ENCODE peak calls at places on chromosomes 5 and 9, in five cellular contexts. P is stomach, I is germinal center, B is tibial artery, Y is uterus. Q is an unnamed sample.
A peak's percentile ranks its signal among the peaks of the same experiment; 100 is the strongest.

GRCh38 chr9:9799287-9799686 is 813.5 kb downstream of the PTPRD start:
- DNase-seq in B (no peak), I (no peak), P (no peak), Y (no peak), Q (no peak)

GRCh38 chr5:78647838-78648358 is 674 bp downstream of the LHFPL2 start:
- DNase-seq in Y (peak; percentile 69), B (peak; percentile 84), P (peak; percentile 60), I (peak; percentile 33), Q (peak; percentile 67)

GRCh38 chr9:114691046-114691955 is 9.3 kb upstream of the TEX48 start:
- DNase-seq in I (no peak), B (no peak), Y (no peak), P (no peak), Q (no peak)

GRCh38 chr5:58759745-58760144 is 176.9 kb downstream of the RAB3C start:
- DNase-seq in Y (no peak), I (peak; percentile 6), P (no peak), B (no peak), Q (no peak)

GRCh38 chr5:157306690-157307089 is 40.8 kb downstream of the CYFIP2 start:
- DNase-seq in P (no peak), Y (no peak), B (no peak), I (no peak), Q (no peak)

GRCh38 chr9:95087659-95088242 is 229.8 kb downstream of the FANCC start:
- DNase-seq in B (peak; percentile 75), Y (no peak), P (peak; percentile 67), I (no peak), Q (no peak)

GRCh38 chr5:33931136-33931535 is 5.0 kb upstream of the RXFP3 start:
- DNase-seq in P (no peak), B (no peak), Y (no peak), I (no peak), Q (no peak)

GRCh38 chr5:151624486-151624885 is 33.4 kb upstream of the FAT2 start:
- DNase-seq in Y (no peak), B (no peak), P (no peak), I (no peak), Q (no peak)

GRCh38 chr9:71442937-71443336 is 321.5 kb upstream of the TRPM3 start:
- DNase-seq in Y (no peak), I (no peak), B (no peak), P (no peak), Q (no peak)

GRCh38 chr5:41770799-41771198 is 99.4 kb downstream of the OXCT1 start:
- DNase-seq in I (no peak), Y (no peak), P (no peak), B (no peak), Q (no peak)

GRCh38 chr9:11871832-11872231 is 821.4 kb upstream of the TYRP1 start:
- DNase-seq in B (no peak), I (no peak), P (no peak), Y (no peak), Q (no peak)

GRCh38 chr5:143896981-143897380 is 85.0 kb downstream of the HMHB1 start:
- DNase-seq in I (no peak), P (no peak), Y (no peak), B (no peak), Q (no peak)

GRCh38 chr9:15299374-15299939 is 7.6 kb downstream of the TTC39B start:
- DNase-seq in B (no peak), P (no peak), I (no peak), Y (no peak), Q (no peak)

GRCh38 chr5:88695232-88695631 is 187.8 kb downstream of the MEF2C start:
- DNase-seq in B (no peak), Y (no peak), I (no peak), P (no peak), Q (no peak)

GRCh38 chr9:80881350-80881749 is 808.0 kb downstream of the TLE1 start:
- DNase-seq in I (no peak), Y (no peak), B (no peak), P (no peak), Q (no peak)

GRCh38 chr9:69936427-69936826 is 107.2 kb upstream of the MAMDC2 start:
- DNase-seq in I (no peak), P (no peak), B (no peak), Y (no peak), Q (no peak)

GRCh38 chr5:54361683-54362411 is 51.5 kb upstream of the ARL15 start:
- DNase-seq in I (no peak), P (peak; percentile 37), Y (peak; percentile 45), B (no peak), Q (no peak)

GRCh38 chr9:22463205-22463604 is 16.6 kb downstream of the DMRTA1 start:
- DNase-seq in Y (no peak), B (no peak), I (no peak), P (no peak), Q (no peak)

GRCh38 chr5:135229679-135230132 is 169.3 kb downstream of the MACROH2A1 start:
- DNase-seq in I (no peak), B (no peak), Y (no peak), P (no peak), Q (no peak)

GRCh38 chr5:133735346-133735745 is 123.0 kb upstream of the FSTL4 start:
- DNase-seq in Y (no peak), I (no peak), P (no peak), B (no peak), Q (peak; percentile 61)

GRCh38 chr5:171660438-171660837 is 125.2 kb upstream of the SMIM23 start:
- DNase-seq in I (no peak), P (no peak), Y (no peak), B (no peak), Q (no peak)

GRCh38 chr5:172872997-172873491 is 39.0 kb downstream of the ERGIC1 start:
- DNase-seq in I (no peak), P (no peak), Y (peak; percentile 90), B (peak; percentile 95), Q (peak; percentile 80)